ENCODE peak calls at places on chromosomes 2 and 18, in nine cellular contexts. A, O, Y, J, C, E, K, I and V are unnamed samples.

GRCh38 chr18:31821452-31822171 is 60.9 kb upstream of the SLC25A52 start:
- DNase-seq in E (no peak), C (no peak), A (peak), K (no peak), Y (no peak), O (no peak), I (no peak), J (no peak), V (no peak)

GRCh38 chr2:54191361-54192130 is 64.5 kb downstream of the TSPYL6 start:
- DNase-seq in J (no peak), I (no peak), Y (no peak), C (no peak), A (no peak), K (no peak), E (no peak), O (no peak), V (no peak)

GRCh38 chr2:9206991-9207640 is 504 bp downstream of the ASAP2 start:
- DNase-seq in J (no peak), O (peak), E (no peak), Y (no peak), K (peak), C (peak), I (no peak), A (no peak), V (peak)

GRCh38 chr2:178477443-178478099 is 829 bp downstream of the FKBP7 start:
- DNase-seq in A (no peak), C (no peak), I (no peak), K (no peak), E (no peak), Y (no peak), O (no peak), J (no peak), V (no peak)

GRCh38 chr18:37309059-37309458 is 256.5 kb downstream of the CELF4 start:
- DNase-seq in C (no peak), Y (no peak), O (no peak), E (no peak), K (no peak), A (no peak), I (no peak), J (no peak), V (no peak)

GRCh38 chr18:413263-413662 is 87.2 kb downstream of the COLEC12 start:
- DNase-seq in C (no peak), A (no peak), K (no peak), J (no peak), I (no peak), E (no peak), O (no peak), Y (no peak), V (no peak)

GRCh38 chr2:86417961-86418360 is 23.2 kb upstream of the KDM3A start:
- DNase-seq in E (no peak), O (no peak), A (no peak), Y (no peak), C (no peak), K (no peak), J (no peak), I (no peak), V (no peak)

GRCh38 chr2:201406077-201406662 is 45.1 kb downstream of the TRAK2 start:
- DNase-seq in I (no peak), Y (no peak), A (peak), J (no peak), C (no peak), K (no peak), O (peak), E (no peak), V (no peak)

GRCh38 chr2:237056271-237056875 is 29.3 kb upstream of the COPS8 start:
- DNase-seq in Y (no peak), E (no peak), O (no peak), C (no peak), J (no peak), I (no peak), A (no peak), K (no peak), V (no peak)

GRCh38 chr2:145987797-145988196 is 1467.9 kb upstream of the ZEB2 start:
- DNase-seq in O (no peak), E (no peak), Y (no peak), J (no peak), C (no peak), A (no peak), K (no peak), I (no peak), V (no peak)

GRCh38 chr18:23871410-23871809 is 143.1 kb upstream of the TTC39C start:
- DNase-seq in E (no peak), O (no peak), A (no peak), Y (peak), C (peak), K (no peak), I (peak), J (no peak), V (peak)

GRCh38 chr18:23876496-23876895 is 138.1 kb upstream of the TTC39C start:
- DNase-seq in K (no peak), O (no peak), E (no peak), I (no peak), A (no peak), Y (no peak), C (no peak), J (no peak), V (no peak)

GRCh38 chr18:23875966-23876365 is 138.6 kb upstream of the TTC39C start:
- DNase-seq in J (no peak), K (no peak), I (no peak), Y (no peak), C (no peak), E (no peak), O (no peak), A (no peak), V (no peak)

GRCh38 chr18:23870963-23871362 is 143.6 kb upstream of the TTC39C start:
- DNase-seq in I (no peak), J (no peak), Y (no peak), A (no peak), K (no peak), C (no peak), O (no peak), E (no peak), V (no peak)

DNA sequence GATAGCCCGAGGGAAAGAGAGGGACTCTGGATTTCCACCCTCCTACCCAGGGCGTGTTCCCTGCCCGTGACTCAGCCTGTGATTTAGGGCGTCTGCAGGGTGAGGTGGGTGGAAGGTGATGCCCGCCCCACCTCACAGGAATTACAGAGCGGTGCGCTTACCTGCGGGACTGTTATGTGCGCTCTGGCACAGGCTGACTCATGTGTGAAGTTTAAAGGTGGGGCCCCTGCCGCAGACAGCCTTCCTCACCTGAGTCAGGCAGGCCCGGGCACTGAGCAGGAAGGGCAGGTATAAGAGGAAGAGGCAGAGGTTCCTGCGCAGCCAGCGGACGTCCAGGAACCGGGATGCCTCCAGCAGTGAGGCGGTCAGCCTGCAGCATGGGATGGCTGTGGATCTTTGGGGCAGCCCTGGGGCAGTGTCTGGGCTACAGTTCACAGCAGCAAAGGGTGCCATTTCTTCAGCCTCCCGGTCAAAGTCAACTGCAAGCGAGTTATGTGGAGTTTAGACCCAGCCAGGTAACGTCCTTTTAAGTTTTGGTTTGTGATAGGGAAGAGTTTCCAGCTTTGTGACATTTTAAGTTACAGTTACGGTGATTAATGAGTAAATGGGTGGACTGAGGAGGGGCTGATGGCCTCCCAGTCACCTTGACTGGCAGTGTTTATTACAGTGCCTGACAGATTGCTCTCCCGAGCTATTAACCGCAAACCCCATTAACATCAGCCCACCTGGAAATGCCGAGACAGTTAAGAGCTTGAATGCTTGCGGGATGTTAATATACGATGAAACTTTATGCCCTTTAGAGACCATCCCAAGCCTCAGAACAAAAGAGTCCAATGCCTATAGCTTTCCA is 141.6 kb upstream of the TTC39C start:
- DNase-seq in I (peak), K (no peak), A (no peak), C (no peak), Y (no peak), E (no peak), J (no peak), O (no peak), V (no peak)
- TF ChIP-seq POLR2A in I (no peak), K (no peak), A (no peak), C (no peak), Y (no peak), E (no peak), J (no peak), O (no peak), V (no peak)

DNA sequence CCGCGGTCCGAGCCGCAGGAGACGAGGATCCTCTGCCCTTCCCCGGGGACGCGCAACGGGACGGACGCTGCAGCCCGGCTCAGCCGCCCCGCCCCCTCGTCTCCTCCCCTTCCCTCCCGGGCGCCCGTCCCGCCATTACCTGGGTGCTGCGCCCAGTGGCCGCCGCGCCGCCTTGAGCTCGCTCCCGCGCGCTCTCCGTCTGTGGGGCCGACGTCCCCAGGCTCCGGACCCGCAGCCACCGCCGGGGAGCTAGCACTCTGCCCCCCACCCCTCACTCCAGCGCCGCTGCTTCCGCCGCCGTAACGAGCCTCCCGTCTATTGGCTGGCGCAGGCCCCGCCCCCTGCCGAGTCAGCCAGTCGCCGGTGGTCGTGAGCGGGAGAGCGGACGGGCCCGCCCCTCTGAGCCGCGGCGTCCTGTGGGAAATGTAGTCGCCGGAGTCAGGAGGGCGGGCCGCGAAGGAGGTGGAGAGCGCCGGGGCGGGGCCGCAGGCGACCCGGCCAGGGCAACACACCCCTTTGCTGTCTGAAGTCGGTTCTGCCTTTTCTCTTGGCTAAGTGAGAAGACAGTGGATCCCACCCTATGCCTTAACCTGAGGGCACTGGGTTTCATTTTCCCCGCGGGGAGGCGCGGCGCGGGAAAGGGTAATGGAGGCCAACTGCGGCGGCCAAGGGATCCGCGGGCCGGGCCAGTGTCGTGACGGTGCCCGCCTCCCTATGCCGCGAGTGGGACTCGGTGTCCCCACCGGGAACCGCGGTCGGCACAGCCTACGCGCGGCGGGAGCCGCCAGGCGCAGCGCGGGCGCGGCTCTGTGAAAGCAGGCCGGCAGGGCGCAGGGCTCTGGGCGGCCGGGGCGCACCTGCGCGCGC is at the start of gene SAP130:
- DNase-seq in O (peak), I (peak), J (peak), E (peak), A (peak), K (peak), Y (peak), C (peak), V (peak)
- TF ChIP-seq POLR2A in O (peak), I (peak), J (peak), E (peak), A (peak), K (peak), Y (peak), C (peak), V (no peak)

GRCh38 chr2:172094319-172095145 is 8.2 kb downstream of the DLX2 start:
- DNase-seq in A (no peak), O (no peak), E (no peak), J (no peak), Y (no peak), K (no peak), C (peak), I (no peak), V (no peak)

GRCh38 chr2:172096661-172097547 is 5.8 kb downstream of the DLX2 start:
- DNase-seq in C (no peak), J (peak), I (no peak), O (no peak), A (no peak), E (no peak), Y (no peak), K (no peak), V (no peak)

GRCh38 chr2:172095905-172096660 is 6.6 kb downstream of the DLX2 start:
- DNase-seq in K (no peak), A (no peak), I (no peak), O (no peak), J (no peak), Y (no peak), E (no peak), C (peak), V (no peak)

GRCh38 chr2:172093416-172094318 is 8.4 kb downstream of the DLX1 start:
- DNase-seq in O (no peak), K (no peak), I (no peak), Y (no peak), C (no peak), A (no peak), J (no peak), E (no peak), V (no peak)

DNA sequence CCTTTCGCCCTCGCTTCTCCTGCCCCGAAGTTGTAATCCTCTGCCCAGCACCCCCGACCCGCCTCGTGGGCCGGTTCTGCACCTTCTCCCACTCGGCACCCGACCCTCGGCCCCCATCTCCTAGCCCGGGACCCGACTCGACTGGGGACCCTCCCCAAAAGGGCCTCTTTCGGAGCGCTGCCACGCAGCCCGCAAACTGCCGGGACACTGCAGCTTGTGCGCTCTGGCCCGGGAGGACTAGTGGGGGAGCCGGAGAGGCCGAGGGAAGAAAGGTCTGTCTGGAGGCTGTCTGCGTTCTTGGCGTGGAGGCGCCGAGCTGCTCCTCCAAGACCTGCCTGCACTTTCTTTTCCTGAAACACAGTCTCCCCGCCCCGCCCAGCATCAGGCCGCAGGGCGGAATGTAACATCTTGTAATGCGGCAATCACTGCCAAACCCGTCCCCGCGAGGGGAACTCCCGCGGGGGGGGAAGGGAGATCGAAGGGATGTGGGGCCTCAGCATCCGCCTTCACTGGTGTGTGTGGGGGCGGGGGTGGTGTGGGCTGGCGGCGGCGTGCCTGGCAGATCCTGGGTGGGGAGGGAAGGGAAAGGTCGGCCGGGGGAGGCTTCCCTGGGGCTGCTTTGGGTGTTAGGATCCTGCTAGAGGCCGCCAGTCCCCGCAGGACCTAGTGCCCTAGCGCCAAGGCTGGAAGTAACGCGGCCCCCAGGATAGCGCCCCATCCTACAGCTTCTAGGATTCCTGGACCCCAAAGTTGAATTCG is 7.4 kb downstream of the DLX2 start:
- DNase-seq in K (no peak), O (no peak), E (no peak), Y (no peak), I (peak), J (peak), C (peak), A (no peak), V (no peak)
- TF ChIP-seq POLR2A in K (no peak), O (no peak), E (no peak), Y (no peak), I (no peak), J (peak), C (no peak), A (no peak), V (no peak)

GRCh38 chr2:241310917-241311566 is 4.4 kb downstream of the HDLBP start:
- DNase-seq in C (no peak), I (no peak), O (no peak), Y (no peak), E (no peak), K (no peak), A (no peak), J (no peak), V (no peak)
- TF ChIP-seq POLR2A in C (no peak), I (no peak), O (no peak), Y (no peak), E (no peak), K (no peak), A (no peak), J (no peak), V (no peak)

GRCh38 chr2:74846481-74846880 is 12.6 kb downstream of the HK2 start:
- DNase-seq in K (no peak), C (no peak), Y (no peak), I (no peak), A (no peak), O (no peak), J (no peak), E (no peak), V (no peak)

GRCh38 chr2:74844752-74845151 is 10.8 kb downstream of the HK2 start:
- DNase-seq in K (no peak), A (no peak), E (no peak), I (no peak), J (no peak), C (no peak), Y (no peak), O (no peak), V (no peak)

GRCh38 chr2:74845991-74846390 is 12.1 kb downstream of the HK2 start:
- DNase-seq in C (no peak), E (no peak), K (no peak), Y (no peak), O (no peak), A (no peak), I (no peak), J (no peak), V (no peak)

GRCh38 chr2:74843371-74844298 is 9.7 kb downstream of the HK2 start:
- DNase-seq in E (no peak), K (no peak), J (no peak), Y (peak), I (no peak), O (no peak), A (no peak), C (no peak), V (no peak)

DNA sequence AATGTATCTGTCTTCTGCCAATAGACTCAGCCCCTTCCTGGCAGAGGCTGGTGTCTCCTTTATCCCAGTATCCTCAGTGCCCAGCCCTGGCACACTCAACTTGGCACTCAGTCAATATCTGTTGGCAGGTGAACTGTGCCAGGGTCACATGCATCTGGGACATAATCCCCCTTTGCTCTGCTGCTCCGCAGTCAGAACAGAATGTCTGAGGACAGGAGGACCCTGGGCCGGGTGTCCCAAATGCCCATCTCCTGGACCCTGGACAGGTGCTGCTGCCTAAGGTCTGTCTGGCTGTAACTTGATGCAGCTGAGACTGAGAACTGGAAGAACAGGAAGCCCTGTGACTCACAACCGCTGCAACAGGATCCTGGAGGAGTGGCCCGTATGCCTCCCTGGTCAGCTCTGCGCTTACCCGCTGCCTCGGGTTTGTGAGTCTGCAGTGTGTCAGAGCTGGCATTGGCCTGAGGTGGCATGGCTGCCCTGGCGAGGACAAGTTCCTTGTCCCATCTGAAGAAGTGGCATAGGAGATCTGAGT is 11.4 kb downstream of the HK2 start:
- DNase-seq in I (peak), C (peak), K (peak), E (peak), A (no peak), O (peak), J (peak), Y (no peak), V (no peak)
- TF ChIP-seq POLR2A in I (peak), C (no peak), K (no peak), E (no peak), A (no peak), O (no peak), J (no peak), Y (no peak), V (no peak)

DNA sequence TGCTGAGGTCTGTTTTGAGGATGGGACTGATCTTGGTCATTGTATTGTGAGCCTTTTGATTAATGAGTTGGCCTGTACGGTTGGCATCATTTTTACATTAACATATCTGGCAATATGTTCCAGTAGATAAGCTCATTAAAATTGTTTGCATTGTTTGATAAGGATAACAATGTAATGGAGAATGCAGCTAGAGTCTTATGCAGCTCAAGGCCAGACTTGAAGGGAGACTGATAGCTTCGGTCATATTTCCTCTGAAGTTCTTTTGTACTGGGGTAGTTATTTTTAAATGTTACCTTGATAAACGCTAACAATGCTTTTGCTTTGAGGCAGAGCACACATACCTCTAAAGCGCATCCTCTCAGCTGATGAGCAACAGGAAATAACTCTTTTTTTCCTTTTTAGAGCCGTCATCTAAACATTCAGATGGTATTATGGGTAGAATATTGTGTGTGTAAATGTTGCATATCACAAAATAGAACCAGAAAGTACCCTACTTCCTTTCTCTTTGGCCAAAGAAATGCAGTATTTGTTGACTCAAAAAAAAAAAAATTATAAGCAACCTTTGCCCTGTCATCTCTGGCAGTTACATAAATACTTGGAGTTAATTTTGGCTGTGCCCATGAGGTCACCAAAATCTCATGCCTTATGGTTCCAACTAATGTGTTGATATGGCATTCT is 1.3 kb downstream of the MAPRE2 start:
- DNase-seq in O (no peak), I (no peak), A (peak), Y (no peak), C (no peak), K (no peak), E (no peak), J (no peak), V (no peak)
- TF ChIP-seq POLR2A in O (no peak), I (no peak), A (no peak), Y (no peak), C (no peak), K (no peak), E (no peak), J (no peak), V (no peak)

GRCh38 chr18:57051586-57052044 is 95.3 kb upstream of the BOD1L2 start:
- DNase-seq in O (no peak), K (no peak), I (peak), C (no peak), A (peak), E (no peak), J (no peak), Y (peak), V (no peak)
- TF ChIP-seq POLR2A in O (no peak), K (no peak), I (no peak), C (no peak), A (no peak), E (no peak), J (no peak), Y (no peak), V (no peak)